ENCODE peak calls at places on chromosomes 7 and 10, in six cellular contexts. One of them, this sample, is unnamed.

GRCh38 chr7:40922316-40922670 is 780.6 kb downstream of the INHBA start:
- DNase-seq in A549: no peak
- DNase-seq in neural crest cell: no peak
- DNase-seq in gastrocnemius medialis: no peak
- DNase-seq in retinal pigment epithelial cell: peak; percentile 12
- DNase-seq in AG09309: peak; percentile 78
- DNase-seq in this sample: no peak

GRCh38 chr7:158810846-158811245 is 18.5 kb downstream of the ESYT2 start:
- DNase-seq in neural crest cell: no peak
- DNase-seq in AG09309: no peak
- DNase-seq in gastrocnemius medialis: no peak
- DNase-seq in A549: no peak
- DNase-seq in retinal pigment epithelial cell: no peak
- DNase-seq in this sample: no peak

GRCh38 chr7:140042386-140042670 is 20.4 kb downstream of the PARP12 start:
- DNase-seq in AG09309: no peak
- DNase-seq in neural crest cell: no peak
- DNase-seq in retinal pigment epithelial cell: no peak
- DNase-seq in A549: no peak
- DNase-seq in gastrocnemius medialis: no peak
- DNase-seq in this sample: no peak

GRCh38 chr7:44796034-44796503 is 412 bp upstream of the PPIA start:
- DNase-seq in gastrocnemius medialis: no peak
- DNase-seq in retinal pigment epithelial cell: no peak
- DNase-seq in AG09309: no peak
- DNase-seq in A549: peak; percentile 64
- DNase-seq in neural crest cell: no peak
- DNase-seq in this sample: no peak

GRCh38 chr10:122294006-122294405 is 22.9 kb downstream of the BTBD16 start:
- DNase-seq in AG09309: no peak
- DNase-seq in gastrocnemius medialis: no peak
- DNase-seq in A549: no peak
- DNase-seq in retinal pigment epithelial cell: no peak
- DNase-seq in neural crest cell: no peak
- DNase-seq in this sample: no peak

GRCh38 chr7:121562274-121562673 is 166.2 kb upstream of the FAM3C start:
- DNase-seq in gastrocnemius medialis: no peak
- DNase-seq in retinal pigment epithelial cell: peak; percentile 15
- DNase-seq in A549: no peak
- DNase-seq in AG09309: no peak
- DNase-seq in neural crest cell: no peak
- DNase-seq in this sample: no peak

GRCh38 chr10:46229144-46229563 is 57.6 kb upstream of the ANTXRL start:
- DNase-seq in retinal pigment epithelial cell: no peak
- DNase-seq in A549: peak; percentile 64
- DNase-seq in AG09309: no peak
- DNase-seq in gastrocnemius medialis: no peak
- DNase-seq in neural crest cell: peak; percentile 48
- DNase-seq in this sample: no peak

GRCh38 chr10:18610517-18610916 is 40.9 kb downstream of the NSUN6 start:
- DNase-seq in gastrocnemius medialis: no peak
- DNase-seq in A549: peak; percentile 87
- DNase-seq in AG09309: peak; percentile 16
- DNase-seq in retinal pigment epithelial cell: peak; percentile 66
- DNase-seq in neural crest cell: no peak
- DNase-seq in this sample: peak; percentile 20

GRCh38 chr7:77753173-77753572 is 45.1 kb downstream of the TMEM60 start:
- DNase-seq in gastrocnemius medialis: no peak
- DNase-seq in A549: no peak
- DNase-seq in AG09309: no peak
- DNase-seq in retinal pigment epithelial cell: no peak
- DNase-seq in neural crest cell: no peak
- DNase-seq in this sample: no peak

GRCh38 chr7:50534690-50535290 is 30.4 kb downstream of the DDC start:
- DNase-seq in retinal pigment epithelial cell: peak; percentile 89
- DNase-seq in gastrocnemius medialis: peak; percentile 52
- DNase-seq in neural crest cell: no peak
- DNase-seq in A549: peak; percentile 87
- DNase-seq in AG09309: peak; percentile 91
- DNase-seq in this sample: peak; percentile 95

GRCh38 chr10:62655337-62655994 is 149.1 kb upstream of the ADO start:
- DNase-seq in A549: no peak
- DNase-seq in neural crest cell: no peak
- DNase-seq in AG09309: no peak
- DNase-seq in retinal pigment epithelial cell: no peak
- DNase-seq in gastrocnemius medialis: no peak
- DNase-seq in this sample: no peak

GRCh38 chr7:99072126-99072525 is 71.8 kb downstream of the SMURF1 start:
- DNase-seq in gastrocnemius medialis: no peak
- DNase-seq in AG09309: no peak
- DNase-seq in A549: no peak
- DNase-seq in neural crest cell: no peak
- DNase-seq in retinal pigment epithelial cell: no peak
- DNase-seq in this sample: no peak

GRCh38 chr7:131145770-131146169 is 181.9 kb upstream of the MKLN1 start:
- DNase-seq in A549: no peak
- DNase-seq in AG09309: no peak
- DNase-seq in retinal pigment epithelial cell: no peak
- DNase-seq in neural crest cell: no peak
- DNase-seq in gastrocnemius medialis: no peak
- DNase-seq in this sample: no peak

GRCh38 chr7:3028071-3028766 is 15.4 kb downstream of the CARD11 start:
- DNase-seq in gastrocnemius medialis: peak; percentile 13
- DNase-seq in AG09309: no peak
- DNase-seq in A549: peak; percentile 64
- DNase-seq in retinal pigment epithelial cell: no peak
- DNase-seq in neural crest cell: no peak
- DNase-seq in this sample: peak; percentile 4

GRCh38 chr10:89391882-89392756 is at the start of gene IFIT1:
- DNase-seq in AG09309: peak; percentile 92
- DNase-seq in A549: peak; percentile 73
- DNase-seq in neural crest cell: no peak
- DNase-seq in retinal pigment epithelial cell: peak; percentile 85
- DNase-seq in gastrocnemius medialis: peak; percentile 65
- DNase-seq in this sample: peak; percentile 87

GRCh38 chr10:117830832-117831231 is 215.9 kb downstream of the RAB11FIP2 start:
- DNase-seq in neural crest cell: no peak
- DNase-seq in retinal pigment epithelial cell: no peak
- DNase-seq in A549: no peak
- DNase-seq in AG09309: no peak
- DNase-seq in gastrocnemius medialis: no peak
- DNase-seq in this sample: no peak

GRCh38 chr7:50812109-50812508 is 29.4 kb upstream of the GRB10 start:
- DNase-seq in neural crest cell: no peak
- DNase-seq in gastrocnemius medialis: no peak
- DNase-seq in AG09309: no peak
- DNase-seq in A549: no peak
- DNase-seq in retinal pigment epithelial cell: no peak
- DNase-seq in this sample: no peak

GRCh38 chr10:33136781-33137180 is 178.8 kb upstream of the ITGB1 start:
- DNase-seq in retinal pigment epithelial cell: no peak
- DNase-seq in A549: no peak
- DNase-seq in AG09309: no peak
- DNase-seq in gastrocnemius medialis: no peak
- DNase-seq in neural crest cell: no peak
- DNase-seq in this sample: no peak

GRCh38 chr7:108146070-108146842 is 16.1 kb upstream of the LAMB4 start:
- DNase-seq in AG09309: peak; percentile 47
- DNase-seq in A549: peak; percentile 21
- DNase-seq in gastrocnemius medialis: peak; percentile 13
- DNase-seq in neural crest cell: peak; percentile 67
- DNase-seq in retinal pigment epithelial cell: peak; percentile 61
- DNase-seq in this sample: peak; percentile 80

GRCh38 chr10:132141076-132141475 is 45.7 kb upstream of the DPYSL4 start:
- DNase-seq in neural crest cell: no peak
- DNase-seq in gastrocnemius medialis: no peak
- DNase-seq in retinal pigment epithelial cell: no peak
- DNase-seq in AG09309: no peak
- DNase-seq in A549: no peak
- DNase-seq in this sample: no peak

GRCh38 chr7:16062269-16062668 is 359.1 kb downstream of the CRPPA start:
- DNase-seq in AG09309: peak; percentile 24
- DNase-seq in neural crest cell: no peak
- DNase-seq in gastrocnemius medialis: no peak
- DNase-seq in retinal pigment epithelial cell: no peak
- DNase-seq in A549: no peak
- DNase-seq in this sample: peak; percentile 45

GRCh38 chr10:6270951-6271350 is 68.2 kb downstream of the PFKFB3 start:
- DNase-seq in retinal pigment epithelial cell: no peak
- DNase-seq in neural crest cell: no peak
- DNase-seq in A549: no peak
- DNase-seq in gastrocnemius medialis: no peak
- DNase-seq in AG09309: no peak
- DNase-seq in this sample: no peak

GRCh38 chr7:33986951-33987948 is 81.9 kb downstream of the BMPER start:
- DNase-seq in retinal pigment epithelial cell: peak; percentile 72
- DNase-seq in AG09309: peak; percentile 98
- DNase-seq in neural crest cell: no peak
- DNase-seq in A549: peak; percentile 83
- DNase-seq in gastrocnemius medialis: peak; percentile 22
- DNase-seq in this sample: peak; percentile 100

GRCh38 chr7:157502701-157503111 is 165.9 kb downstream of the DNAJB6 start:
- DNase-seq in retinal pigment epithelial cell: no peak
- DNase-seq in AG09309: no peak
- DNase-seq in gastrocnemius medialis: no peak
- DNase-seq in neural crest cell: no peak
- DNase-seq in A549: no peak
- DNase-seq in this sample: no peak

GRCh38 chr10:13472359-13472758 is 56.5 kb downstream of the BEND7 start:
- DNase-seq in retinal pigment epithelial cell: no peak
- DNase-seq in gastrocnemius medialis: no peak
- DNase-seq in neural crest cell: no peak
- DNase-seq in A549: no peak
- DNase-seq in AG09309: no peak
- DNase-seq in this sample: no peak

DNA sequence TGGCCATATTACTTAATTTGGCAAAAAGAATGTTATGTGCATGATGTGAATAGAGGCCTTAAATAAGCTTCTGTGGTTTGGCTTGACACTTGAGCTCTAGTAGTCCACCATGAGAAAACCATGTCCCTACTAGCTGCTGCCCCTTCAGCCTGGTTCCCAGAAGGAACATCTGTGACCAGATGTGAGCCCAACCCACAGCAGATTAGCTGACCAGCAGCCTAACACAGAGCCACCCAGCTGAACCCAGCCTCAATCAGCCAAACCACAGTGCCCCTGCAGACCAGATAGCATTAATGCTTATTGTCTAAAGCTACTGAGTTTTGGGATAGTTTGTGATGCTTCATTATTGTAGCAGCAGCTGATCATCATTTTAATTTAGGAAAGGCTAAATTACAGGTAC is 16.6 kb downstream of the JAZF1 start:
- DNase-seq in A549: no peak
- DNase-seq in gastrocnemius medialis: no peak
- DNase-seq in neural crest cell: no peak
- DNase-seq in retinal pigment epithelial cell: no peak
- DNase-seq in AG09309: peak; percentile 70
- DNase-seq in this sample: peak; percentile 38
- TF ChIP-seq CTCF in A549: no peak
- TF ChIP-seq CTCF in gastrocnemius medialis: no peak
- TF ChIP-seq CTCF in neural crest cell: no peak
- TF ChIP-seq CTCF in retinal pigment epithelial cell: no peak
- TF ChIP-seq CTCF in AG09309: no peak
- TF ChIP-seq CTCF in this sample: no peak

GRCh38 chr7:36284470-36284869 is 105.2 kb upstream of the ANLN start:
- DNase-seq in A549: no peak
- DNase-seq in gastrocnemius medialis: no peak
- DNase-seq in neural crest cell: no peak
- DNase-seq in AG09309: no peak
- DNase-seq in retinal pigment epithelial cell: no peak
- DNase-seq in this sample: no peak
- TF ChIP-seq CTCF in A549: no peak
- TF ChIP-seq CTCF in gastrocnemius medialis: no peak
- TF ChIP-seq CTCF in neural crest cell: no peak
- TF ChIP-seq CTCF in AG09309: no peak
- TF ChIP-seq CTCF in retinal pigment epithelial cell: no peak
- TF ChIP-seq CTCF in this sample: no peak

DNA sequence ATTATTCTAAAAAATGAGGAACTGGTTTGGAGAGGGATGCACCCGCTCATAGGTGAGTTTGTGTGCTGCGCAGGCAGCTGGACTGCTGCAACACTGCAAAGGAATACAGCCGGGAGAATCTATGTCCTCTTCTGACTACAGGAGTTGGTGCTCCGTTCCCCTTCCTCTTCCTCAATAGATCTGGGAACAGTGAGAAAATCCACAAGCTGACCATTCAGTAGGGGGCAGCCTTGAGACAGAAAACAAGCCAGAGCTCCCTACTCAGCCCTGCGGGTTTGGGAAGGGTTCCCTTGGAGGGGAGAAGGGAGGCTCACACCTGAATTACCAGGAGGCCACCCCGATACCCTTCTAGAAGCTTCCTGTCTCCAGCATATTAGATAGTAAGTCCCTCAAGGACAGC is 87.3 kb upstream of the FOXI2 start:
- DNase-seq in AG09309: no peak
- DNase-seq in gastrocnemius medialis: no peak
- DNase-seq in retinal pigment epithelial cell: no peak
- DNase-seq in neural crest cell: peak; percentile 9
- DNase-seq in A549: no peak
- DNase-seq in this sample: no peak
- TF ChIP-seq CTCF in AG09309: no peak
- TF ChIP-seq CTCF in gastrocnemius medialis: no peak
- TF ChIP-seq CTCF in retinal pigment epithelial cell: no peak
- TF ChIP-seq CTCF in neural crest cell: peak; percentile 38
- TF ChIP-seq CTCF in A549: peak; percentile 26
- TF ChIP-seq CTCF in this sample: peak; percentile 7

GRCh38 chr10:11104772-11105675 is 87.4 kb downstream of the CELF2 start:
- DNase-seq in retinal pigment epithelial cell: no peak
- DNase-seq in A549: no peak
- DNase-seq in gastrocnemius medialis: peak; percentile 54
- DNase-seq in neural crest cell: no peak
- DNase-seq in AG09309: no peak
- DNase-seq in this sample: no peak

GRCh38 chr10:11108356-11108755 is 90.7 kb downstream of the CELF2 start:
- DNase-seq in A549: no peak
- DNase-seq in neural crest cell: peak; percentile 17
- DNase-seq in gastrocnemius medialis: no peak
- DNase-seq in AG09309: no peak
- DNase-seq in retinal pigment epithelial cell: no peak
- DNase-seq in this sample: no peak

GRCh38 chr10:11107953-11108352 is 90.3 kb downstream of the CELF2 start:
- DNase-seq in AG09309: no peak
- DNase-seq in retinal pigment epithelial cell: no peak
- DNase-seq in gastrocnemius medialis: no peak
- DNase-seq in neural crest cell: no peak
- DNase-seq in A549: no peak
- DNase-seq in this sample: no peak

GRCh38 chr10:11106621-11107374 is 89.1 kb downstream of the CELF2 start:
- DNase-seq in A549: no peak
- DNase-seq in gastrocnemius medialis: no peak
- DNase-seq in retinal pigment epithelial cell: no peak
- DNase-seq in neural crest cell: no peak
- DNase-seq in AG09309: no peak
- DNase-seq in this sample: no peak

DNA sequence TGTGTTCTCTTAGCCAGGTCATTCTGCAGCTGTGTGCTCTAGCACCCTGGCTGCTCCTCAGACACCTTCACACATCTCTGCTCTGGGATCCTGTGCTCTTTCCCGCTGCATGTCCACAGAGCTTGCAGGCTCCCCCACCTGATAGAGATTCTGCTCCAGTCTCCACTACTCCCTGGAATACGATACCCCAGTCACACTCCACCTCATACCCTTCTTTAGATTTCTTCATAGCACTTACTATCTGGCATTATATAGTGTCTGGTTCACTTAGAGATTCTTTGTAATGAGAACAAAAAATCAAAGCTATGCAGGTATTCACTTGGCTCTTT is 88.0 kb downstream of the CELF2 start:
- DNase-seq in A549: no peak
- DNase-seq in neural crest cell: no peak
- DNase-seq in retinal pigment epithelial cell: no peak
- DNase-seq in AG09309: no peak
- DNase-seq in gastrocnemius medialis: no peak
- DNase-seq in this sample: no peak
- TF ChIP-seq CTCF in A549: no peak
- TF ChIP-seq CTCF in neural crest cell: no peak
- TF ChIP-seq CTCF in retinal pigment epithelial cell: no peak
- TF ChIP-seq CTCF in AG09309: no peak
- TF ChIP-seq CTCF in gastrocnemius medialis: no peak
- TF ChIP-seq CTCF in this sample: no peak

This sample was measured in HFF-Myc.